ENCODE peak calls at places on chromosomes 16 and 17, in six cellular contexts. D is endothelial cell of umbilical vein, J is upper lobe of right lung, A is DND-41, Y is PC-9, K is HL-60. C is an unnamed sample.

GRCh38 chr17:45910667-45911066 is 16.3 kb downstream of the MAPT start:
- DNase-seq in Y (no peak), K (no peak), A (no peak), D (no peak), J (no peak), C (no peak)

GRCh38 chr17:48002208-48002919 is 31.5 kb downstream of the CDK5RAP3 start:
- DNase-seq in A (no peak), K (peak), Y (peak), D (peak), J (no peak), C (peak)

GRCh38 chr17:15883617-15884111 is 61.3 kb upstream of the ADORA2B start:
- DNase-seq in K (peak), J (no peak), Y (peak), D (no peak), A (no peak), C (no peak)

GRCh38 chr17:28497931-28498330 is 8.2 kb upstream of the FOXN1 start:
- DNase-seq in D (no peak), J (no peak), A (no peak), K (no peak), Y (peak), C (no peak)

GRCh38 chr16:89050119-89050867 is 43.4 kb upstream of the ACSF3 start:
- DNase-seq in J (no peak), Y (no peak), D (no peak), K (no peak), A (no peak), C (no peak)

GRCh38 chr16:87291944-87292343 is 25.2 kb downstream of the C16orf95 start:
- DNase-seq in Y (no peak), J (no peak), D (no peak), K (no peak), A (no peak), C (no peak)

GRCh38 chr17:50863221-50863843 is 2.8 kb downstream of the TOB1 start:
- DNase-seq in K (peak), J (no peak), A (no peak), D (peak), Y (no peak), C (no peak)

GRCh38 chr17:18905226-18905625 is 46.7 kb upstream of the SLC5A10 start:
- DNase-seq in Y (no peak), A (no peak), J (no peak), D (no peak), K (no peak), C (no peak)

GRCh38 chr16:65540913-65541312 is 419.1 kb upstream of the CDH11 start:
- DNase-seq in A (no peak), K (no peak), D (no peak), Y (no peak), J (no peak), C (no peak)

GRCh38 chr17:28334666-28335200 is 539 bp downstream of the IFT20 start:
- DNase-seq in A (no peak), D (no peak), K (no peak), Y (no peak), J (no peak), C (no peak)

GRCh38 chr17:76444518-76445311 is 8.2 kb downstream of the UBE2O start:
- DNase-seq in A (no peak), J (no peak), D (no peak), K (no peak), Y (no peak), C (peak)

GRCh38 chr16:626787-627457 is 3.9 kb upstream of the WFIKKN1 start:
- DNase-seq in K (no peak), D (peak), A (no peak), J (no peak), Y (peak), C (no peak)

GRCh38 chr17:74566132-74566753 is 1.1 kb downstream of the CD300H start:
- DNase-seq in D (peak), Y (peak), J (no peak), A (peak), K (peak), C (peak)

GRCh38 chr16:56606688-56607618 is 1.4 kb upstream of the MT2A start:
- DNase-seq in A (no peak), Y (peak), J (peak), K (no peak), D (peak), C (no peak)

GRCh38 chr17:59451706-59452105 is 113.7 kb upstream of the DHX40 start:
- DNase-seq in Y (no peak), A (no peak), K (no peak), J (no peak), D (no peak), C (no peak)

GRCh38 chr17:31096106-31096436 is 1.3 kb downstream of the NF1 start:
- DNase-seq in Y (no peak), J (no peak), D (no peak), K (no peak), A (no peak), C (no peak)

GRCh38 chr17:62966426-62967110 is 533 bp downstream of the TANC2 start:
- DNase-seq in D (peak), K (peak), Y (peak), J (peak), A (peak), C (peak)

GRCh38 chr17:39653662-39654331 is 11.4 kb upstream of the TCAP start:
- DNase-seq in K (peak), Y (peak), J (peak), A (peak), D (peak), C (peak)

GRCh38 chr16:66720766-66721165 is 24.2 kb upstream of the CMTM4 start:
- DNase-seq in A (no peak), K (no peak), D (no peak), J (no peak), Y (no peak), C (no peak)

GRCh38 chr17:5000237-5000639 is 2.5 kb downstream of the KIF1C start:
- DNase-seq in D (no peak), J (peak), A (no peak), Y (no peak), K (no peak), C (no peak)

GRCh38 chr17:76517638-76518038 is 16.4 kb upstream of the RHBDF2 start:
- DNase-seq in D (no peak), Y (no peak), A (no peak), J (no peak), K (no peak), C (no peak)

GRCh38 chr17:50102164-50102991 is 7.2 kb downstream of the PDK2 start:
- DNase-seq in D (no peak), Y (peak), J (peak), K (no peak), A (no peak), C (no peak)

GRCh38 chr17:34997355-34997862 is 17.1 kb downstream of the LIG3 start:
- DNase-seq in D (peak), Y (no peak), K (no peak), J (no peak), A (no peak), C (no peak)

GRCh38 chr16:89114159-89114981 is 20.7 kb downstream of the ACSF3 start:
- DNase-seq in Y (peak), D (no peak), K (no peak), A (peak), J (peak), C (no peak)

GRCh38 chr17:76421054-76421427 is 31.9 kb downstream of the UBE2O start:
- DNase-seq in Y (no peak), K (no peak), D (no peak), J (no peak), A (no peak), C (no peak)

GRCh38 chr17:50950002-50950877 is 84.1 kb upstream of the TOB1 start:
- DNase-seq in J (peak), K (peak), D (peak), A (peak), Y (peak), C (peak)

GRCh38 chr16:1078579-1079021 is 6.1 kb downstream of the SSTR5 start:
- DNase-seq in Y (peak), K (no peak), D (peak), A (no peak), J (peak), C (no peak)

GRCh38 chr17:67950945-67951344 is 45.3 kb downstream of the C17orf58 start:
- DNase-seq in D (no peak), A (no peak), J (no peak), Y (no peak), K (no peak), C (no peak)

GRCh38 chr16:35492225-35492624 is 2032.8 kb downstream of the TP53TG3F start:
- DNase-seq in K (no peak), J (no peak), Y (peak), A (no peak), D (no peak), C (no peak)

GRCh38 chr17:70208080-70208794 is 38.9 kb downstream of the KCNJ2 start:
- DNase-seq in K (no peak), J (no peak), D (no peak), Y (no peak), A (no peak), C (no peak)

GRCh38 chr16:49698416-49698815 is 157.5 kb downstream of the ZNF423 start:
- DNase-seq in Y (no peak), K (no peak), A (no peak), D (peak), J (no peak), C (peak)

GRCh38 chr17:50918933-50919296 is 52.8 kb upstream of the TOB1 start:
- DNase-seq in A (no peak), Y (no peak), D (no peak), K (no peak), J (no peak), C (no peak)

GRCh38 chr16:81143921-81144471 is 47.8 kb upstream of the GCSH start:
- DNase-seq in A (no peak), D (no peak), K (no peak), Y (peak), J (no peak), C (no peak)

GRCh38 chr16:4034963-4035362 is 81.3 kb downstream of the ADCY9 start:
- DNase-seq in Y (no peak), D (no peak), A (no peak), J (no peak), K (no peak), C (no peak)

GRCh38 chr17:15414502-15415348 is 52.7 kb downstream of the CDRT4 start:
- DNase-seq in D (no peak), J (peak), A (no peak), K (no peak), Y (no peak), C (no peak)

GRCh38 chr16:57708168-57708567 is 13.6 kb downstream of the DRC7 start:
- DNase-seq in D (no peak), K (no peak), J (no peak), Y (no peak), A (no peak), C (no peak)

GRCh38 chr17:17019430-17019762 is 22.9 kb upstream of the MPRIP start:
- DNase-seq in D (no peak), K (no peak), Y (no peak), A (no peak), J (no peak), C (no peak)

DNA sequence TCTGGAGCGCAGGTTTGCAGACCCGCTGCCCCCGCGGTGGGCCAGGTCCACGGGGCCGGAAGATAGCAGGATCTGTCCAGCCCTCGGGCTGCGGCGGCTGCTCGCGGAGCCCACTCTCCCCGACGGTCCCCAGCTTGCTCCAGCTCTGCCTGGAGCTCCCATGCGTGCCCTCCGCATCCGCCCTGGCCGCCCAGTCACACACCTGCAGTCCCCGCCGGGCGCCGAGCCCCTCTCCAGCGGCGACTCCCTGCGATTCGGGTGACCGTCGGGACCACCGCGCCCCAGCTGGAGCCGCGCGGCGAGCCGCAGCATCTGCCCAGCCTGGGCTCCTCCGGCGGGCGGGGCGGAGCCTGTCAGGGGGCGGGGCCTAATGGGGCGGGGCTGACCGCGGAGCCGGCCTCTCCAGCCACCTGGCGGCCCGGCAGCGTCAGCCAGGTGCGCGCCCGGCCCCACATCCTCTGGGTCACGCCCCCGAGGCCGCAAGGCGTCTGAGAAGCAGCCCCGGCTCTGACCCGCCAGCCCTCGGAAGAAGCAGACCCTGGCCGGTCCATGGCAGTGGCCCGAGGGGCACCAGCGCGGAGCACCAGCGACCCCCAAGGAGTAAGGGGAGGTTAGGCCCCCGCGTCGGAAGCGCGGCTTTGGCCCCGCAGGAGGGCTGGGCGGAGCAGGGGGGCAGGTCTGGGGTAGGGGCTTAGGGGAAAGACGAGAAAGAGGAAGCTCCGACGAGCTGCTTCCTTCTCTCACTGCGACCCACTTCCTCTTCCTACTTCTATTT is at the start of gene PIK3R5:
- DNase-seq in Y (no peak), J (peak), D (no peak), K (peak), A (peak), C (peak)
- H3K4me3 ChIP-seq in Y (no peak), J (peak), D (no peak), K (peak), A (peak), C (peak)

GRCh38 chr17:79950711-79951110 is 85.0 kb downstream of the TBC1D16 start:
- DNase-seq in K (no peak), J (peak), Y (no peak), A (no peak), D (no peak), C (peak)
- H3K4me3 ChIP-seq in K (no peak), J (no peak), Y (no peak), A (no peak), D (no peak), C (peak)

DNA sequence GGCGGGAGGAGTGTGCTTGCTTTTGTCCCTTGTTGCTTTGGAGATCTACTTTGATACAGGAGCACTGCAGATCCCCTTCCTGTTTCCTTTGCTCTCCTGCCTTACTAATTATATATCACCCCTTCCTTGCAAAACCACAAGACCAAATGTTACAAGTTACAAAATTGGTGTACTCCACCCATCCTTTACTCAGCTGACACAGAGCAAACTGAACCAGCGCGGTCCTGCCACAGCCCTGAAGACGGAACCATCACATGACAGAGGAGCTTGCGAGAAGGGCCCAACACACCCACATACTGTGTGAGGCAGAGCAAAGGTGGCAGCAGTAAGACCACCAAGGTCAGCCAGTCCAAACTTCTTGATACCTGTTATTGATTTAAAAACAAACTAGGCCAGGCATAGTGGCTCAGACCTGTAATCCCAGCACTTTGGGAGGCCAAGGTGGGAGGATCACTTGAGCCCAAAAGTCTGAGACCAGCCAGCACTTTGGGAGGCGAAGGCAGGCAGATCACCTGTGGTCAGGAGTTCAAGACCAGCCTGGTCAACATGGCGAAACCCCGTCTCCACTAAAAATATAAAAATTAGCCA is 33.2 kb downstream of the CYTH1 start:
- DNase-seq in Y (no peak), A (peak), D (peak), K (peak), J (peak), C (no peak)
- H3K4me3 ChIP-seq in Y (no peak), A (peak), D (no peak), K (no peak), J (no peak), C (no peak)

GRCh38 chr17:61405686-61406542 is 6.3 kb downstream of the TBX2 start:
- DNase-seq in J (peak), D (no peak), Y (no peak), A (no peak), K (no peak), C (no peak)

GRCh38 chr17:61404702-61405046 is 5.0 kb downstream of the TBX2 start:
- DNase-seq in A (no peak), J (peak), K (no peak), Y (no peak), D (no peak), C (no peak)

GRCh38 chr17:61402978-61403845 is 3.6 kb downstream of the TBX2 start:
- DNase-seq in Y (no peak), A (no peak), D (no peak), J (peak), K (no peak), C (no peak)

GRCh38 chr17:61405047-61405685 is 5.5 kb downstream of the TBX2 start:
- DNase-seq in A (no peak), K (no peak), J (no peak), D (no peak), Y (no peak), C (no peak)

DNA sequence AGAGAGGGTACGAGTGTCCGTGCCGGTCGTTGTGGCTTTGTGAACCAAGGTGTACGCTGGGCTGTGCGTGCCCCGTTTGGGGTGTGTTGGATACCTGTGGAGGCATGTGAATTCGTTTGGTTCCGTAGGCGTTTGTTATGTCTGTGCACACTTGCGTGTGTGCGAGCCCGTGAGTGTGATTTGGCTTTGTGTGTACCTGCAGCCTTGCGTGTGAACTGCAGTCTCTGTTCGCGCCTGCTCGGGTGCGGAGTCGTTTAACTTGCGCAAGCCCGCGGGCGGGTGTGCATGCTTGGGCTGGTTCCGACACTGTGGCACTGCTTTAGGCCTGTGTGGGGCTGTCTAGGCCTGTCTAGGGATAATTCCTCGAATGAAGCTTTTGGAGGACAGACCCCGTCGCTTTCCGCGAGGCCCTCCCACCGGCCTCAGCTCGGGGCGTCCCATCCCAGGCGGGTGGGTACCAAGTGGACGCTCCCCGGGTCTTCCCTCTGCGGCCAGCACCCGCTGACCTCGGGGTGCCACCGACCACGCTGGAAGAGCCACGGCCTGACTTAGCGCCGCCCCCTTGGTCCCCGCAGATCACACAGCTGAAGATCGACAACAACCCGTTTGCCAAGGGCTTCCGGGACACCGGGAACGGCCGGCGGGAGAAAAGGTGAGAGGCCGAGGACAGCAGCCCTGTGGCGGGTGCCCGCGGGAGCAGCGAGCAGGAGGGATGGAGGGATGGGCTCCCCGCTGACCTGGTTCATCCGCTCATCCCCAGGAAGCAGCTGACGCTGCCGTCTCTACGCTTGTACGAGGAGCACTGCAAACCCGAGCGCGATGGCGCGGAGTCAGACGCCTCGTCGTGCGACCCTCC is 4.4 kb downstream of the TBX2 start:
- DNase-seq in D (no peak), A (no peak), J (peak), Y (no peak), K (no peak), C (no peak)
- H3K4me3 ChIP-seq in D (no peak), A (no peak), J (peak), Y (no peak), K (no peak), C (no peak)